ENCODE peak calls at places on chromosomes 4 and X, in nine cellular contexts. One of them, this sample, is unnamed.

GRCh38 chrX:50814701-50815476 is 895 bp upstream of the SHROOM4 start:
- DNase-seq in A673: no peak
- DNase-seq in HCT116: no peak
- DNase-seq in CD4-positive, alpha-beta memory T cell: no peak
- DNase-seq in lung: no peak
- DNase-seq in aorta: peak
- DNase-seq in GM23338: no peak
- DNase-seq in H1: no peak
- DNase-seq in neuronal stem cell: no peak
- DNase-seq in this sample: no peak

GRCh38 chrX:102548231-102548630 is 31.7 kb upstream of the TMSB15A start:
- DNase-seq in aorta: no peak
- DNase-seq in CD4-positive, alpha-beta memory T cell: no peak
- DNase-seq in HCT116: no peak
- DNase-seq in lung: no peak
- DNase-seq in H1: no peak
- DNase-seq in GM23338: no peak
- DNase-seq in neuronal stem cell: no peak
- DNase-seq in A673: no peak
- DNase-seq in this sample: no peak

GRCh38 chrX:23764183-23764582 is 18.8 kb upstream of the SAT1 start:
- DNase-seq in aorta: no peak
- DNase-seq in HCT116: no peak
- DNase-seq in GM23338: no peak
- DNase-seq in neuronal stem cell: no peak
- DNase-seq in lung: no peak
- DNase-seq in CD4-positive, alpha-beta memory T cell: no peak
- DNase-seq in H1: no peak
- DNase-seq in A673: no peak
- DNase-seq in this sample: no peak

GRCh38 chrX:129743835-129744234 is 5.1 kb downstream of the XPNPEP2 start:
- DNase-seq in A673: no peak
- DNase-seq in CD4-positive, alpha-beta memory T cell: no peak
- DNase-seq in neuronal stem cell: no peak
- DNase-seq in aorta: no peak
- DNase-seq in H1: no peak
- DNase-seq in HCT116: no peak
- DNase-seq in GM23338: no peak
- DNase-seq in lung: no peak
- DNase-seq in this sample: no peak

GRCh38 chr4:2649604-2650114 is 106.5 kb downstream of the TNIP2 start:
- DNase-seq in GM23338: no peak
- DNase-seq in CD4-positive, alpha-beta memory T cell: no peak
- DNase-seq in A673: no peak
- DNase-seq in neuronal stem cell: no peak
- DNase-seq in aorta: peak
- DNase-seq in HCT116: no peak
- DNase-seq in H1: no peak
- DNase-seq in lung: no peak
- DNase-seq in this sample: no peak

GRCh38 chr4:1192091-1192492 is 19.7 kb upstream of the SPON2 start:
- DNase-seq in aorta: peak
- DNase-seq in neuronal stem cell: no peak
- DNase-seq in GM23338: no peak
- DNase-seq in H1: no peak
- DNase-seq in A673: peak
- DNase-seq in CD4-positive, alpha-beta memory T cell: no peak
- DNase-seq in lung: peak
- DNase-seq in HCT116: peak
- DNase-seq in this sample: peak

GRCh38 chrX:47697171-47697570 is 38.2 kb upstream of the UXT start:
- DNase-seq in H1: no peak
- DNase-seq in HCT116: no peak
- DNase-seq in CD4-positive, alpha-beta memory T cell: no peak
- DNase-seq in lung: no peak
- DNase-seq in aorta: no peak
- DNase-seq in neuronal stem cell: no peak
- DNase-seq in GM23338: no peak
- DNase-seq in A673: no peak
- DNase-seq in this sample: no peak

GRCh38 chr4:127748957-127749356 is 18.8 kb downstream of the SLC25A31 start:
- DNase-seq in neuronal stem cell: no peak
- DNase-seq in lung: no peak
- DNase-seq in GM23338: no peak
- DNase-seq in H1: no peak
- DNase-seq in A673: no peak
- DNase-seq in HCT116: no peak
- DNase-seq in CD4-positive, alpha-beta memory T cell: no peak
- DNase-seq in aorta: no peak
- DNase-seq in this sample: no peak

GRCh38 chr4:80615099-80615498 is 279.6 kb downstream of the CFAP299 start:
- DNase-seq in aorta: no peak
- DNase-seq in lung: no peak
- DNase-seq in HCT116: no peak
- DNase-seq in GM23338: no peak
- DNase-seq in CD4-positive, alpha-beta memory T cell: no peak
- DNase-seq in A673: no peak
- DNase-seq in H1: no peak
- DNase-seq in neuronal stem cell: no peak
- DNase-seq in this sample: no peak

GRCh38 chr4:176549161-176549865 is 229.5 kb downstream of the SPCS3 start:
- DNase-seq in HCT116: no peak
- DNase-seq in CD4-positive, alpha-beta memory T cell: no peak
- DNase-seq in neuronal stem cell: no peak
- DNase-seq in GM23338: no peak
- DNase-seq in A673: no peak
- DNase-seq in lung: no peak
- DNase-seq in aorta: no peak
- DNase-seq in H1: no peak
- DNase-seq in this sample: peak

GRCh38 chr4:73721419-73721818 is 18.9 kb upstream of the CXCL8 start:
- DNase-seq in A673: peak
- DNase-seq in lung: no peak
- DNase-seq in GM23338: no peak
- DNase-seq in HCT116: no peak
- DNase-seq in H1: no peak
- DNase-seq in neuronal stem cell: no peak
- DNase-seq in aorta: no peak
- DNase-seq in CD4-positive, alpha-beta memory T cell: no peak
- DNase-seq in this sample: no peak

GRCh38 chrX:121011254-121011653 is 25.7 kb upstream of the CT47A1 start:
- DNase-seq in CD4-positive, alpha-beta memory T cell: no peak
- DNase-seq in HCT116: no peak
- DNase-seq in GM23338: no peak
- DNase-seq in aorta: no peak
- DNase-seq in A673: no peak
- DNase-seq in neuronal stem cell: no peak
- DNase-seq in H1: no peak
- DNase-seq in lung: no peak
- DNase-seq in this sample: no peak

GRCh38 chrX:139126493-139126892 is 404.0 kb upstream of the F9 start:
- DNase-seq in aorta: no peak
- DNase-seq in CD4-positive, alpha-beta memory T cell: no peak
- DNase-seq in A673: peak
- DNase-seq in HCT116: no peak
- DNase-seq in lung: peak
- DNase-seq in neuronal stem cell: peak
- DNase-seq in H1: peak
- DNase-seq in GM23338: peak
- DNase-seq in this sample: peak

GRCh38 chr4:6262847-6263487 is 6.7 kb upstream of the WFS1 start:
- DNase-seq in neuronal stem cell: no peak
- DNase-seq in GM23338: no peak
- DNase-seq in HCT116: no peak
- DNase-seq in CD4-positive, alpha-beta memory T cell: no peak
- DNase-seq in A673: no peak
- DNase-seq in H1: no peak
- DNase-seq in lung: no peak
- DNase-seq in aorta: peak
- DNase-seq in this sample: no peak

GRCh38 chr4:6267573-6267972 is 2.1 kb upstream of the WFS1 start:
- DNase-seq in neuronal stem cell: no peak
- DNase-seq in GM23338: no peak
- DNase-seq in CD4-positive, alpha-beta memory T cell: no peak
- DNase-seq in HCT116: no peak
- DNase-seq in lung: no peak
- DNase-seq in aorta: no peak
- DNase-seq in H1: no peak
- DNase-seq in A673: peak
- DNase-seq in this sample: no peak

GRCh38 chr4:6268650-6269399 is 825 bp upstream of the WFS1 start:
- DNase-seq in HCT116: no peak
- DNase-seq in aorta: peak
- DNase-seq in lung: no peak
- DNase-seq in GM23338: peak
- DNase-seq in neuronal stem cell: no peak
- DNase-seq in CD4-positive, alpha-beta memory T cell: no peak
- DNase-seq in A673: no peak
- DNase-seq in H1: no peak
- DNase-seq in this sample: no peak

GRCh38 chr4:6263541-6264540 is 5.8 kb upstream of the WFS1 start:
- DNase-seq in lung: no peak
- DNase-seq in aorta: peak
- DNase-seq in GM23338: peak
- DNase-seq in H1: peak
- DNase-seq in CD4-positive, alpha-beta memory T cell: no peak
- DNase-seq in HCT116: no peak
- DNase-seq in A673: no peak
- DNase-seq in neuronal stem cell: no peak
- DNase-seq in this sample: peak

GRCh38 chr4:6265546-6265945 is 4.1 kb upstream of the WFS1 start:
- DNase-seq in lung: no peak
- DNase-seq in aorta: no peak
- DNase-seq in neuronal stem cell: no peak
- DNase-seq in A673: no peak
- DNase-seq in GM23338: no peak
- DNase-seq in HCT116: no peak
- DNase-seq in H1: no peak
- DNase-seq in CD4-positive, alpha-beta memory T cell: no peak
- DNase-seq in this sample: no peak
- H3K27ac ChIP-seq in lung: no peak
- H3K27ac ChIP-seq in aorta: no peak
- H3K27ac ChIP-seq in neuronal stem cell: no peak
- H3K27ac ChIP-seq in A673: no peak
- H3K27ac ChIP-seq in GM23338: no peak
- H3K27ac ChIP-seq in HCT116: no peak
- H3K27ac ChIP-seq in H1: no peak
- H3K27ac ChIP-seq in CD4-positive, alpha-beta memory T cell: no peak
- H3K27ac ChIP-seq in this sample: no peak

GRCh38 chrX:154020500-154021115 is 906 bp upstream of the IRAK1 start:
- DNase-seq in CD4-positive, alpha-beta memory T cell: no peak
- DNase-seq in HCT116: no peak
- DNase-seq in GM23338: no peak
- DNase-seq in H1: no peak
- DNase-seq in aorta: no peak
- DNase-seq in lung: no peak
- DNase-seq in neuronal stem cell: no peak
- DNase-seq in A673: no peak
- DNase-seq in this sample: no peak

GRCh38 chrX:154019633-154020499 is at the start of gene IRAK1:
- DNase-seq in aorta: peak
- DNase-seq in H1: peak
- DNase-seq in lung: peak
- DNase-seq in CD4-positive, alpha-beta memory T cell: peak
- DNase-seq in HCT116: no peak
- DNase-seq in A673: peak
- DNase-seq in GM23338: peak
- DNase-seq in neuronal stem cell: peak
- DNase-seq in this sample: peak

GRCh38 chrX:154017766-154018517 is 1.8 kb downstream of the IRAK1 start:
- DNase-seq in HCT116: no peak
- DNase-seq in aorta: no peak
- DNase-seq in CD4-positive, alpha-beta memory T cell: no peak
- DNase-seq in lung: no peak
- DNase-seq in GM23338: no peak
- DNase-seq in neuronal stem cell: no peak
- DNase-seq in A673: no peak
- DNase-seq in H1: no peak
- DNase-seq in this sample: no peak

GRCh38 chrX:154019061-154019621 is 561 bp downstream of the IRAK1 start:
- DNase-seq in A673: no peak
- DNase-seq in lung: no peak
- DNase-seq in HCT116: no peak
- DNase-seq in H1: no peak
- DNase-seq in neuronal stem cell: no peak
- DNase-seq in GM23338: peak
- DNase-seq in aorta: no peak
- DNase-seq in CD4-positive, alpha-beta memory T cell: no peak
- DNase-seq in this sample: no peak

GRCh38 chrX:154018518-154019060 is 1.1 kb downstream of the IRAK1 start:
- DNase-seq in HCT116: no peak
- DNase-seq in GM23338: no peak
- DNase-seq in CD4-positive, alpha-beta memory T cell: no peak
- DNase-seq in A673: no peak
- DNase-seq in lung: no peak
- DNase-seq in aorta: no peak
- DNase-seq in neuronal stem cell: no peak
- DNase-seq in H1: no peak
- DNase-seq in this sample: no peak
- H3K4me3 ChIP-seq in HCT116: peak
- H3K4me3 ChIP-seq in GM23338: peak
- H3K4me3 ChIP-seq in CD4-positive, alpha-beta memory T cell: peak
- H3K4me3 ChIP-seq in A673: peak
- H3K4me3 ChIP-seq in lung: peak
- H3K4me3 ChIP-seq in aorta: no peak
- H3K4me3 ChIP-seq in neuronal stem cell: peak
- H3K4me3 ChIP-seq in H1: peak
- H3K4me3 ChIP-seq in this sample: peak

GRCh38 chr4:6944311-6945051 is 34.9 kb downstream of the TBC1D14 start:
- DNase-seq in H1: no peak
- DNase-seq in HCT116: no peak
- DNase-seq in aorta: no peak
- DNase-seq in GM23338: no peak
- DNase-seq in CD4-positive, alpha-beta memory T cell: no peak
- DNase-seq in neuronal stem cell: no peak
- DNase-seq in lung: no peak
- DNase-seq in A673: no peak
- DNase-seq in this sample: no peak
- H3K27ac ChIP-seq in H1: peak
- H3K27ac ChIP-seq in HCT116: no peak
- H3K27ac ChIP-seq in aorta: no peak
- H3K27ac ChIP-seq in GM23338: peak
- H3K27ac ChIP-seq in CD4-positive, alpha-beta memory T cell: peak
- H3K27ac ChIP-seq in neuronal stem cell: no peak
- H3K27ac ChIP-seq in lung: no peak
- H3K27ac ChIP-seq in A673: no peak
- H3K27ac ChIP-seq in this sample: no peak

GRCh38 chr4:122524176-122524575 is 67.7 kb upstream of the IL2 start:
- DNase-seq in aorta: no peak
- DNase-seq in neuronal stem cell: no peak
- DNase-seq in H1: no peak
- DNase-seq in HCT116: no peak
- DNase-seq in GM23338: no peak
- DNase-seq in CD4-positive, alpha-beta memory T cell: no peak
- DNase-seq in A673: no peak
- DNase-seq in lung: no peak
- DNase-seq in this sample: no peak
- H3K4me3 ChIP-seq in aorta: no peak
- H3K4me3 ChIP-seq in neuronal stem cell: no peak
- H3K4me3 ChIP-seq in H1: no peak
- H3K4me3 ChIP-seq in HCT116: no peak
- H3K4me3 ChIP-seq in GM23338: no peak
- H3K4me3 ChIP-seq in CD4-positive, alpha-beta memory T cell: no peak
- H3K4me3 ChIP-seq in A673: no peak
- H3K4me3 ChIP-seq in lung: no peak
- H3K4me3 ChIP-seq in this sample: no peak

This sample was measured in thyroid gland.